ENCODE peak calls at places on chromosomes 12 and 14, in nine cellular contexts. Y, U, M, I, L, H, V, A and G are unnamed samples. For H3K4me1, the result is how much of the 10 kb centered on the place peaks cover.

GRCh38 chr14:42047421-42048045 is 440.9 kb downstream of the LRFN5 start:
- ATAC-seq in M (peak), L (no peak), Y (no peak), I (no peak), V (no peak), U (no peak), H (no peak), A (no peak), G (no peak)

GRCh38 chr12:78034025-78034424 is 203.3 kb downstream of the NAV3 start:
- ATAC-seq in A (no peak), L (no peak), I (peak), V (no peak), H (no peak), U (no peak), Y (peak), M (no peak), G (peak)

GRCh38 chr14:75479770-75480600 is 42.3 kb upstream of the BATF start:
- ATAC-seq in V (no peak), H (no peak), M (peak), I (no peak), U (no peak), A (no peak), L (no peak), Y (no peak), G (no peak)

GRCh38 chr12:46717848-46718247 is 107.9 kb downstream of the SLC38A4 start:
- ATAC-seq in H (no peak), I (no peak), M (no peak), A (no peak), Y (no peak), V (no peak), U (no peak), L (peak), G (no peak)

GRCh38 chr14:26966942-26967341 is 369.1 kb upstream of the NOVA1 start:
- ATAC-seq in I (peak), U (no peak), Y (peak), V (no peak), H (peak), L (no peak), A (no peak), M (peak), G (peak)

GRCh38 chr12:109606261-109607028 is 32.9 kb downstream of the MVK start:
- ATAC-seq in U (no peak), H (no peak), I (peak), A (peak), L (peak), V (no peak), M (peak), Y (no peak), G (no peak)

GRCh38 chr12:65539062-65539461 is 260.6 kb downstream of the MSRB3 start:
- ATAC-seq in U (peak), H (no peak), Y (peak), V (no peak), M (no peak), A (no peak), L (no peak), I (no peak), G (no peak)

GRCh38 chr12:128387811-128388422 is 120.9 kb downstream of the TMEM132C start:
- ATAC-seq in H (no peak), U (no peak), V (peak), I (peak), M (no peak), Y (peak), L (peak), A (peak), G (no peak)

GRCh38 chr14:92586001-92586947 is 72.7 kb downstream of the RIN3 start:
- ATAC-seq in Y (peak), H (no peak), U (no peak), A (no peak), V (peak), M (no peak), L (peak), I (peak), G (peak)

GRCh38 chr12:92886131-92886530 is 43.0 kb downstream of the EEA1 start:
- ATAC-seq in L (no peak), Y (peak), H (no peak), I (no peak), M (no peak), V (no peak), A (no peak), U (no peak), G (no peak)

GRCh38 chr12:62642509-62642908 is 175.9 kb downstream of the MON2 start:
- ATAC-seq in Y (no peak), L (no peak), A (no peak), M (no peak), V (no peak), I (no peak), H (no peak), U (no peak), G (no peak)

GRCh38 chr14:68261092-68261842 is 441.7 kb downstream of the RAD51B start:
- ATAC-seq in I (no peak), M (peak), H (no peak), U (no peak), Y (no peak), A (no peak), L (no peak), V (no peak), G (no peak)

GRCh38 chr12:6929806-6930452 is 2.2 kb downstream of the ATN1 start:
- ATAC-seq in V (no peak), Y (no peak), A (no peak), H (no peak), I (no peak), U (no peak), L (no peak), M (no peak), G (no peak)

GRCh38 chr12:46800160-46800559 is 25.6 kb downstream of the SLC38A4 start:
- ATAC-seq in M (no peak), U (no peak), L (no peak), A (no peak), I (no peak), H (no peak), Y (no peak), V (peak), G (no peak)

GRCh38 chr12:2142068-2142467 is 89.3 kb downstream of the CACNA1C start:
- ATAC-seq in Y (no peak), H (no peak), L (peak), I (peak), V (no peak), U (no peak), M (no peak), A (no peak), G (no peak)

GRCh38 chr14:44785096-44785495 is 176.7 kb downstream of the KLHL28 start:
- ATAC-seq in M (no peak), H (no peak), Y (no peak), I (no peak), L (no peak), V (no peak), U (no peak), A (no peak), G (no peak)

GRCh38 chr14:30210630-30211029 is 283.0 kb upstream of the PRKD1 start:
- ATAC-seq in H (no peak), V (no peak), U (no peak), I (no peak), Y (no peak), A (no peak), M (no peak), L (no peak), G (no peak)

GRCh38 chr14:68362841-68363240 is 430.0 kb downstream of the ZFP36L1 start:
- ATAC-seq in I (no peak), U (no peak), M (no peak), Y (no peak), L (no peak), V (peak), A (no peak), H (no peak), G (no peak)

GRCh38 chr14:100857196-100857922 is 31.4 kb downstream of the MEG3 start:
- ATAC-seq in M (no peak), V (no peak), I (no peak), L (no peak), U (no peak), H (no peak), Y (no peak), A (no peak), G (no peak)

GRCh38 chr12:24996102-24996797 is 47.3 kb upstream of the BCAT1 start:
- ATAC-seq in H (no peak), A (no peak), Y (no peak), V (no peak), I (no peak), U (no peak), L (no peak), M (no peak), G (no peak)

GRCh38 chr14:21248338-21248737 is 20.9 kb downstream of the HNRNPC start:
- ATAC-seq in V (no peak), A (no peak), M (no peak), L (no peak), Y (no peak), H (no peak), U (no peak), I (no peak), G (no peak)

GRCh38 chr14:99261916-99262787 is 9.8 kb downstream of the BCL11B start:
- ATAC-seq in I (no peak), Y (no peak), H (no peak), L (no peak), U (no peak), A (no peak), M (no peak), V (no peak), G (no peak)

GRCh38 chr12:75414671-75415070 is 23.8 kb downstream of the GLIPR1L2 start:
- ATAC-seq in M (no peak), A (no peak), V (no peak), Y (no peak), U (no peak), I (no peak), L (no peak), H (no peak), G (no peak)

GRCh38 chr12:9740109-9740750 is 7.3 kb upstream of the CLECL1 start:
- ATAC-seq in V (no peak), U (no peak), L (no peak), M (peak), H (no peak), A (peak), I (no peak), Y (peak), G (no peak)

GRCh38 chr12:10186299-10186698 is 7.5 kb downstream of the TMEM52B start:
- ATAC-seq in A (no peak), I (no peak), L (peak), M (no peak), V (peak), H (no peak), Y (peak), U (peak), G (no peak)

GRCh38 chr12:6450869-6451347 is 934 bp upstream of the TAPBPL start:
- ATAC-seq in L (no peak), M (peak), H (no peak), A (no peak), Y (no peak), U (no peak), V (no peak), I (no peak), G (no peak)

GRCh38 chr14:94946244-94946643 is 176.3 kb upstream of the GSC start:
- ATAC-seq in V (no peak), A (no peak), Y (no peak), M (no peak), U (no peak), I (no peak), H (no peak), L (no peak), G (no peak)

GRCh38 chr14:75361751-75362433 is 65.9 kb upstream of the JDP2 start:
- ATAC-seq in H (no peak), A (no peak), L (peak), U (no peak), I (no peak), M (no peak), Y (no peak), V (no peak), G (peak)

GRCh38 chr14:101197595-101198397 is 294.3 kb upstream of the RTL1 start:
- ATAC-seq in H (no peak), U (peak), M (no peak), L (no peak), Y (no peak), I (no peak), A (peak), V (no peak), G (no peak)

GRCh38 chr12:44347145-44347544 is 511.3 kb downstream of the TMEM117 start:
- ATAC-seq in L (no peak), V (no peak), M (no peak), A (no peak), I (no peak), U (peak), H (no peak), Y (peak), G (no peak)

GRCh38 chr12:110923192-110923591 is 2.8 kb upstream of the MYL2 start:
- ATAC-seq in V (no peak), A (no peak), L (no peak), U (no peak), H (no peak), Y (no peak), M (no peak), I (no peak), G (no peak)

GRCh38 chr14:42921876-42922275 is 1315.2 kb downstream of the LRFN5 start:
- ATAC-seq in V (no peak), L (no peak), H (no peak), A (no peak), U (no peak), Y (no peak), M (no peak), I (no peak), G (no peak)

GRCh38 chr14:100567877-100568163 is 19.4 kb downstream of the BEGAIN start:
- ATAC-seq in M (no peak), Y (no peak), I (no peak), U (no peak), H (no peak), A (peak), L (no peak), V (no peak), G (no peak)

GRCh38 chr14:49052516-49052915 is 533.7 kb downstream of the RPS29 start:
- ATAC-seq in A (no peak), U (no peak), H (no peak), V (no peak), M (no peak), L (no peak), Y (no peak), I (peak), G (no peak)

GRCh38 chr12:13505224-13505623 is 308.7 kb downstream of the EMP1 start:
- ATAC-seq in L (no peak), U (no peak), I (no peak), H (no peak), V (no peak), M (peak), Y (no peak), A (no peak), G (no peak)

GRCh38 chr14:105448706-105449111 is 25.9 kb upstream of the CRIP2 start:
- ATAC-seq in L (peak), H (peak), M (peak), V (peak), A (peak), Y (peak), U (peak), I (peak), G (peak)

GRCh38 chr12:106122004-106122403 is 16.8 kb downstream of the NUAK1 start:
- ATAC-seq in H (no peak), L (no peak), V (peak), U (no peak), Y (no peak), M (no peak), A (no peak), I (no peak), G (no peak)
- H3K4me1 ChIP-seq in H (half or more), L (half or more), V (under half), U (under half), Y (under half), M (half or more), A (half or more), I (half or more), G (under half)

GRCh38 chr14:22978873-22979671 is 3.3 kb downstream of the AJUBA start:
- ATAC-seq in Y (no peak), H (no peak), M (no peak), A (no peak), U (no peak), L (no peak), V (no peak), I (no peak), G (no peak)
- H3K4me3 ChIP-seq in Y (peak), H (peak), M (peak), A (peak), U (peak), L (no peak), V (no peak), I (no peak), G (no peak)

GRCh38 chr12:15584366-15585041 is 204.7 kb downstream of the EPS8 start:
- ATAC-seq in V (peak), L (no peak), I (no peak), M (peak), Y (peak), U (peak), A (no peak), H (no peak), G (no peak)
- TF ChIP-seq CTCF in V (peak), L (peak), I (peak), M (peak), Y (peak), U (peak), A (peak), H (peak), G (peak)

GRCh38 chr14:91117960-91118359 is 4.1 kb downstream of the DGLUCY start:
- ATAC-seq in H (no peak), V (no peak), U (no peak), A (no peak), I (no peak), M (no peak), L (no peak), Y (no peak), G (no peak)

GRCh38 chr14:91118511-91119068 is 4.7 kb downstream of the DGLUCY start:
- ATAC-seq in M (no peak), I (no peak), Y (no peak), A (no peak), L (no peak), V (no peak), U (no peak), H (no peak), G (no peak)

GRCh38 chr14:91123201-91123600 is 9.3 kb downstream of the DGLUCY start:
- ATAC-seq in V (no peak), Y (no peak), H (no peak), M (no peak), U (no peak), I (peak), A (no peak), L (no peak), G (peak)

GRCh38 chr14:91116913-91117588 is 3.2 kb downstream of the DGLUCY start:
- ATAC-seq in H (no peak), M (no peak), V (no peak), I (no peak), U (no peak), A (no peak), Y (no peak), L (no peak), G (no peak)

GRCh38 chr14:91119556-91120311 is 5.9 kb downstream of the DGLUCY start:
- ATAC-seq in L (no peak), A (no peak), V (no peak), Y (no peak), M (no peak), I (peak), H (peak), U (no peak), G (peak)
- H3K4me1 ChIP-seq in L (under half), A (under half), V (under half), Y (under half), M (under half), I (under half), H (under half), U (under half), G (half or more)

GRCh38 chr14:36647827-36648753 is 13.6 kb upstream of the PAX9 start:
- ATAC-seq in U (peak), Y (peak), M (peak), A (peak), H (peak), L (peak), I (peak), V (peak), G (peak)

GRCh38 chr14:36652542-36653201 is 9.0 kb upstream of the PAX9 start:
- ATAC-seq in V (no peak), A (no peak), U (no peak), H (no peak), Y (no peak), L (no peak), I (no peak), M (no peak), G (no peak)

GRCh38 chr14:36649872-36650650 is 11.6 kb upstream of the PAX9 start:
- ATAC-seq in L (no peak), A (no peak), I (no peak), U (no peak), Y (no peak), V (no peak), M (no peak), H (no peak), G (no peak)

GRCh38 chr14:36646664-36647416 is 14.8 kb upstream of the PAX9 start:
- ATAC-seq in V (peak), I (peak), M (peak), Y (peak), L (no peak), H (peak), A (no peak), U (peak), G (peak)

GRCh38 chr14:36647417-36647826 is 14.2 kb upstream of the PAX9 start:
- ATAC-seq in U (peak), A (no peak), L (no peak), V (no peak), I (peak), Y (peak), H (no peak), M (peak), G (peak)
- H3K4me3 ChIP-seq in U (peak), A (peak), L (peak), V (peak), I (peak), Y (peak), H (peak), M (peak), G (peak)

GRCh38 chr12:3797649-3798048 is 44.7 kb upstream of the CRACR2A start:
- ATAC-seq in L (no peak), Y (peak), V (no peak), U (no peak), M (peak), A (no peak), H (no peak), I (no peak), G (no peak)
- TF ChIP-seq CTCF in L (no peak), Y (no peak), V (no peak), U (no peak), M (peak), A (no peak), H (no peak), I (no peak), G (no peak)